ENCODE peak calls at places on chromosomes 6 and 20, in five cellular contexts. P, H, L, B and Y are unnamed samples.

GRCh38 chr20:37295001-37295400 is 5.5 kb downstream of the MANBAL start:
- DNase-seq in P (peak; percentile 96), H (peak; percentile 40), L (no peak), B (no peak), Y (no peak)

GRCh38 chr20:34495928-34496327 is 20.3 kb upstream of the DYNLRB1 start:
- DNase-seq in P (no peak), H (no peak), L (no peak), B (no peak), Y (no peak)

GRCh38 chr6:24768361-24768760 is 6.4 kb upstream of the GMNN start:
- DNase-seq in P (no peak), H (no peak), L (no peak), B (no peak), Y (no peak)

GRCh38 chr20:24027229-24027628 is 38.6 kb upstream of the GGTLC1 start:
- DNase-seq in P (no peak), H (peak; percentile 1), L (no peak), B (peak; percentile 2), Y (no peak)

GRCh38 chr6:41690541-41691330 is 44.7 kb downstream of the TFEB start:
- DNase-seq in P (no peak), H (no peak), L (no peak), B (no peak), Y (no peak)

GRCh38 chr6:63560806-63561672 is 11.2 kb upstream of the LOC128125822 start:
- DNase-seq in P (peak; percentile 83), H (no peak), L (no peak), B (no peak), Y (peak; percentile 62)

GRCh38 chr20:56956536-56956935 is 309.9 kb downstream of the BMP7 start:
- DNase-seq in P (no peak), H (no peak), L (no peak), B (no peak), Y (no peak)

GRCh38 chr20:8144282-8145245 is 12.5 kb downstream of the PLCB1 start:
- DNase-seq in P (no peak), H (no peak), L (no peak), B (no peak), Y (peak; percentile 100)

GRCh38 chr20:10133532-10133931 is 85.1 kb upstream of the SNAP25 start:
- DNase-seq in P (no peak), H (no peak), L (no peak), B (no peak), Y (no peak)

GRCh38 chr6:28719275-28719940 is 193.7 kb downstream of the GPX5 start:
- DNase-seq in P (no peak), H (peak; percentile 93), L (peak; percentile 88), B (no peak), Y (peak; percentile 35)

GRCh38 chr6:16450821-16451220 is 212.4 kb downstream of the GMPR start:
- DNase-seq in P (no peak), H (no peak), L (no peak), B (no peak), Y (no peak)

GRCh38 chr6:142218441-142218840 is 71.4 kb downstream of the VTA1 start:
- DNase-seq in P (no peak), H (no peak), L (no peak), B (no peak), Y (no peak)

GRCh38 chr6:22098623-22099022 is 198.2 kb downstream of the PRL start:
- DNase-seq in P (no peak), H (no peak), L (no peak), B (no peak), Y (no peak)

GRCh38 chr6:81894788-81895221 is 142.3 kb upstream of the TENT5A start:
- DNase-seq in P (no peak), H (no peak), L (no peak), B (no peak), Y (peak; percentile 67)

GRCh38 chr20:24303393-24303792 is 166.0 kb upstream of the SYNDIG1 start:
- DNase-seq in P (no peak), H (no peak), L (no peak), B (no peak), Y (no peak)

GRCh38 chr6:44201200-44201599 is 15.5 kb upstream of the MYMX start:
- DNase-seq in P (no peak), H (peak; percentile 40), L (no peak), B (no peak), Y (no peak)

GRCh38 chr6:33248643-33248931 is 23.1 kb downstream of the VPS52 start:
- DNase-seq in P (no peak), H (no peak), L (no peak), B (no peak), Y (no peak)

GRCh38 chr20:21159658-21160380 is 33.9 kb downstream of the KIZ start:
- DNase-seq in P (no peak), H (peak; percentile 13), L (no peak), B (no peak), Y (no peak)

GRCh38 chr20:36462440-36463211 is 78.7 kb upstream of the MYL9 start:
- DNase-seq in P (no peak), H (peak; percentile 38), L (peak; percentile 60), B (no peak), Y (no peak)

GRCh38 chr6:156780117-156780641 is 3.0 kb downstream of the ARID1B start:
- DNase-seq in P (peak; percentile 38), H (peak; percentile 87), L (no peak), B (peak; percentile 71), Y (peak; percentile 91)

GRCh38 chr6:170091639-170092579 is 199.0 kb downstream of the DLL1 start:
- DNase-seq in P (no peak), H (no peak), L (peak; percentile 33), B (no peak), Y (no peak)

DNA sequence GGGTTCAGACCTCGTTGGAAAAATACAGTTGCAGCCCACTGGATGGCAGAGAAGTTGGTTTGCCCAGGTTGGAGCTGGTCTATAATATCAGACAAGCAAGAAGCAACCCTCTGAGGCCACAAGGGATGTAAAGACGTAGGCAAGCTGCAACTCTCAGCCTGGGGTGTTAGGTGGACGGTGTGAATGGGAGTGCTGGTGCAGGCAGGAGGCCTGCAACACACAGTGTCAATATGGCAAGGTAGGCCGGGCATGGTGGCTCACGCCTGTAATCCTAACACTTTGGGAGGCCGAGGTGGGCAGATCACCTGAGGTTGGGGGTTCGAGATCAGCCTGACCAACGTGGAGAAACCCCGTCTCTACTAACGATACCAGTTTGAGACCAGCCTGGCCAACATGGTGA is 10.5 kb downstream of the VPS16 start:
- DNase-seq in P (no peak), H (no peak), L (no peak), B (no peak), Y (no peak)
- TF ChIP-seq KDM1A in P (no peak), H (no peak), L (no peak), B (no peak), Y (no peak)

DNA sequence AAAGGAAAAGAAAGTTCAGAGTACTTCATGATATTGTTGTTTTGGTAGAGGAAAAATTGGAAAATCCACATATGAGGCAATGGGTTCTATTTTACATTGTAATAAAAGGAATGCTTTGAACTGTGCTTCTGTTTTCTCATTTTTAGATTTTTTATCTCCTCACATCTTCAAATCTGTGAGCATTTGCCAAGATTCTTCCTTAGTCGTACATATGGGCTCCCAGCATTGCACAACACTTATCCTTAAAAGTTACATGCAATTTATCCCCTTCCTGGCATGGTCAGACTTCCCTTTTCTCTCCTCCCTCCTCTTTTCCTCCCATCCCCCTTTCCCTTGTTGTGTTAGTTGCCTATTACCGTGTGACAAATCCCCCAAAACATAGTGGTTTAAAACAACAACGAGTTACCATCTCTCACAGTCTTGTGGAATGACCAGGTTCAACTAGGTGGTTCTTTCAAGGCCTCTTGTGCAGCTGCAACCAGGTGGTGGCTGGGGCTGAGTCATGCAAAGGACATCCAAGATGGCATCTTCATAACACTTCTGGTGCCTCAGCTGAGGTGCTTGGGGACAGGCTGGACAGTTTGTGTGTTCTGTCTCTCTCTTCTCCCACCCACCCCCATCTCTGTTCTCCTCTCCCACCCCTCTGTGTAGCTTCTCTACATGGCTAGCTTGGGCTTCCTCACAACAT is 68.7 kb downstream of the TXNDC5 start:
- DNase-seq in P (no peak), H (no peak), L (no peak), B (no peak), Y (no peak)
- TF ChIP-seq KDM1A in P (no peak), H (no peak), L (no peak), B (no peak), Y (no peak)

DNA sequence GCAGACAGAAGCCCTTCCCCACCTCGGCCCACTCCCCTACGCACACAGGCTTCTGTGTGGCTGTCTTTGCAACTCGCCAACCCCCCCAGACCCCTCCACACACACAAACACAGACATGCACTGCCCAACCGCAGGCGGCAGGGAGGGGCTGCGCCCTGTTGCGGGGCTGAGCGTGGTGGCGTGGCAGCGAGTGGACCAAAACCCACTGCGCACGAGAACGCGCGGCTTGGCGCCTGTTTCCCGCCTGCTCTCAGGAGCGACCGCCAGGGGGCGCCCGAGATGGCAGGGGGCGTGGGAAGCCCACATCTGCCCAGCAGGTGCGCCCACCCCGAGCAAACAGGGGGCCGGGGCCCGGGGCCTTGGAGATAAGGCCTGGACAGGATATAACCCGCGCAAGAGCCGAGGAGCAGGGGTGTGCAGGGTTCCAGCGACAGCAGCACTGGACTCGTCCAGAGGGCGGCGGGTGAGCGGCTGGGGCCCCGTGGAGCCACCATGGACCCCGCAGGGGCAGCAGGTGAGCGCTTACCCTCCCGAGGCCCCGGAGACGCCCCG is at the start of gene RBPJL:
- DNase-seq in P (no peak), H (peak; percentile 61), L (peak; percentile 91), B (no peak), Y (no peak)
- TF ChIP-seq KDM1A in P (no peak), H (no peak), L (no peak), B (no peak), Y (no peak)

GRCh38 chr20:17912916-17913315 is 55.7 kb downstream of the SNX5 start:
- DNase-seq in P (no peak), H (no peak), L (no peak), B (no peak), Y (no peak)
- TF ChIP-seq KDM1A in P (no peak), H (no peak), L (no peak), B (no peak), Y (no peak)

GRCh38 chr6:75505426-75505825 is 11.8 kb upstream of the FILIP1 start:
- DNase-seq in P (no peak), H (no peak), L (no peak), B (no peak), Y (no peak)
- TF ChIP-seq KDM1A in P (no peak), H (no peak), L (no peak), B (no peak), Y (no peak)

DNA sequence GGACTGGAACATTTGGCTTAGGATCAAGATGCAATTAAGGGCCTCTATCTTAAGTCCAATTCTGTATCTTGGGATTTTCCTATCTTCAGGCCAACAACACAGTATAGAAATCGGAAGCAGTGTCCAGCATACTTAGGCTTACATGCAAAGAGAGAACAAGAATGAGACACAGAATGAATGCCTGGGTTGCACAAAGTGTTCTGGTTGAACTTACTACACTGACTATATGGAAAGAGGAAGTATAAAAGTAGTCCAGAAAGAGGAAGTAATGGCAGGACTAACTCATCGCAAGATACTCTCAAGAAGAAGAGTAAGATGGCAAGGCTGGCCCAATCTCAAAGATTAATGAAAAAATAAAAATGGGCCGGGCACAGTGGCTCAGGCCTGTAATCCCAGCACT is 87.6 kb downstream of the BTBD9 start:
- DNase-seq in P (no peak), H (no peak), L (no peak), B (peak; percentile 56), Y (no peak)
- TF ChIP-seq KDM1A in P (no peak), H (no peak), L (no peak), B (no peak), Y (no peak)